ENCODE peak calls at places on chromosomes 12 and 14, in five cellular contexts. Z, I, T, R and U are unnamed samples.

GRCh38 chr14:90426663-90427062 is 29.8 kb downstream of the CALM1 start:
- DNase-seq in Z (no peak), I (no peak), T (no peak), R (peak; percentile 37), U (no peak)

GRCh38 chr12:46354111-46354798 is 18.3 kb downstream of the SLC38A2 start:
- DNase-seq in Z (no peak), I (no peak), T (no peak), R (no peak), U (no peak)

GRCh38 chr14:104885031-104885972 is 20.2 kb downstream of the CEP170B start:
- DNase-seq in Z (no peak), I (no peak), T (peak; percentile 51), R (peak; percentile 19), U (no peak)

GRCh38 chr12:63826002-63826585 is 18.4 kb upstream of the SRGAP1 start:
- DNase-seq in Z (peak; percentile 47), I (peak; percentile 51), T (no peak), R (no peak), U (no peak)

GRCh38 chr14:21384494-21384851 is 654 bp upstream of the SUPT16H start:
- DNase-seq in Z (no peak), I (no peak), T (no peak), R (peak; percentile 33), U (no peak)

GRCh38 chr12:80200414-80200813 is 101.1 kb downstream of the OTOGL start:
- DNase-seq in Z (no peak), I (no peak), T (no peak), R (no peak), U (no peak)

GRCh38 chr12:105493091-105493615 is 162.7 kb downstream of the C12orf75 start:
- DNase-seq in Z (no peak), I (no peak), T (no peak), R (no peak), U (no peak)

GRCh38 chr14:23153891-23154796 is 29.3 kb downstream of the SLC7A8 start:
- DNase-seq in Z (peak; percentile 46), I (no peak), T (peak; percentile 85), R (peak; percentile 95), U (no peak)

GRCh38 chr12:71748081-71748850 is 6.4 kb upstream of the RAB21 start:
- DNase-seq in Z (no peak), I (no peak), T (no peak), R (no peak), U (no peak)

GRCh38 chr14:102920998-102921304 is 1.5 kb upstream of the AMN start:
- DNase-seq in Z (no peak), I (no peak), T (no peak), R (no peak), U (no peak)

GRCh38 chr14:74141703-74142102 is 56.9 kb downstream of the LIN52 start:
- DNase-seq in Z (no peak), I (no peak), T (no peak), R (no peak), U (peak; percentile 83)

GRCh38 chr14:100018054-100018453 is 47.2 kb upstream of the EVL start:
- DNase-seq in Z (no peak), I (no peak), T (no peak), R (no peak), U (no peak)

GRCh38 chr14:65915125-65915524 is 502.6 kb downstream of the FUT8 start:
- DNase-seq in Z (no peak), I (no peak), T (no peak), R (no peak), U (no peak)

GRCh38 chr12:120453977-120454376 is 7.7 kb downstream of the GATC start:
- DNase-seq in Z (peak; percentile 45), I (no peak), T (no peak), R (no peak), U (no peak)

GRCh38 chr12:45732250-45732649 is 2.7 kb downstream of the ARID2 start:
- DNase-seq in Z (no peak), I (no peak), T (no peak), R (no peak), U (no peak)

GRCh38 chr12:52278931-52279682 is 4.7 kb downstream of the KRT86 start:
- DNase-seq in Z (peak; percentile 83), I (no peak), T (peak; percentile 98), R (peak; percentile 66), U (no peak)

GRCh38 chr14:94051115-94051514 is 25.0 kb downstream of the OTUB2 start:
- DNase-seq in Z (peak; percentile 57), I (peak; percentile 64), T (no peak), R (peak; percentile 81), U (peak; percentile 15)

GRCh38 chr12:24505366-24506025 is 443.4 kb downstream of the BCAT1 start:
- DNase-seq in Z (no peak), I (no peak), T (no peak), R (no peak), U (no peak)

GRCh38 chr14:74945852-74946658 is 9.3 kb downstream of the PGF start:
- DNase-seq in Z (peak; percentile 86), I (no peak), T (peak; percentile 86), R (peak; percentile 81), U (no peak)

GRCh38 chr14:20427231-20428009 is 8.5 kb downstream of the KLHL33 start:
- DNase-seq in Z (no peak), I (peak; percentile 35), T (no peak), R (no peak), U (no peak)

GRCh38 chr12:20696181-20696580 is 1.0 kb downstream of the SLCO1C1 start:
- DNase-seq in Z (no peak), I (no peak), T (no peak), R (no peak), U (no peak)

GRCh38 chr14:101939771-101940170 is 24.6 kb upstream of the DYNC1H1 start:
- DNase-seq in Z (no peak), I (no peak), T (peak; percentile 7), R (no peak), U (no peak)

GRCh38 chr12:20132818-20133217 is 235.5 kb upstream of the PDE3A start:
- DNase-seq in Z (peak; percentile 28), I (no peak), T (no peak), R (no peak), U (no peak)

GRCh38 chr14:64364907-64365306 is 23.2 kb upstream of the MTHFD1 start:
- DNase-seq in Z (no peak), I (no peak), T (no peak), R (no peak), U (no peak)

GRCh38 chr14:34137001-34137400 is 186.1 kb upstream of the EGLN3 start:
- DNase-seq in Z (no peak), I (no peak), T (no peak), R (no peak), U (no peak)

GRCh38 chr14:21874946-21875345 is 201.3 kb upstream of the OR4E1 start:
- DNase-seq in Z (no peak), I (no peak), T (no peak), R (no peak), U (no peak)

GRCh38 chr14:102280376-102280962 is 24.5 kb downstream of the MOK start:
- DNase-seq in Z (no peak), I (peak; percentile 94), T (no peak), R (no peak), U (peak; percentile 49)

GRCh38 chr14:71555654-71556559 is 376.3 kb upstream of the RGS6 start:
- DNase-seq in Z (no peak), I (no peak), T (no peak), R (no peak), U (peak; percentile 30)

GRCh38 chr14:29898470-29898869 is 29.2 kb downstream of the PRKD1 start:
- DNase-seq in Z (no peak), I (no peak), T (no peak), R (no peak), U (no peak)

GRCh38 chr12:5088586-5089264 is 45.0 kb downstream of the KCNA5 start:
- DNase-seq in Z (no peak), I (no peak), T (no peak), R (peak; percentile 23), U (no peak)

GRCh38 chr14:76772300-76773187 is 11.3 kb downstream of the VASH1 start:
- DNase-seq in Z (peak; percentile 42), I (no peak), T (no peak), R (peak; percentile 80), U (no peak)

GRCh38 chr14:91575469-91576208 is 65.5 kb upstream of the PPP4R3A start:
- DNase-seq in Z (peak; percentile 52), I (no peak), T (no peak), R (no peak), U (no peak)

GRCh38 chr12:76559277-76560082 is at the start of gene OSBPL8:
- DNase-seq in Z (peak; percentile 97), I (peak; percentile 62), T (peak; percentile 99), R (peak; percentile 96), U (peak; percentile 18)
- TF ChIP-seq CTCF in Z (peak; percentile 23), I (no peak), T (no peak), R (peak; percentile 22), U (no peak)

GRCh38 chr12:3261782-3262359 is 184.7 kb downstream of the TSPAN9 start:
- DNase-seq in Z (no peak), I (no peak), T (no peak), R (no peak), U (no peak)
- TF ChIP-seq CTCF in Z (no peak), I (peak; percentile 11), T (no peak), R (no peak), U (peak; percentile 45)

GRCh38 chr14:61320806-61321384 is 484 bp upstream of the PRKCH start:
- DNase-seq in Z (no peak), I (no peak), T (no peak), R (no peak), U (no peak)

GRCh38 chr14:61322011-61322798 is 826 bp downstream of the PRKCH start:
- DNase-seq in Z (peak; percentile 15), I (no peak), T (peak; percentile 86), R (peak; percentile 22), U (no peak)

GRCh38 chr14:61322799-61323290 is 1.5 kb downstream of the PRKCH start:
- DNase-seq in Z (no peak), I (no peak), T (no peak), R (no peak), U (no peak)

GRCh38 chr14:61319706-61320105 is 1.7 kb upstream of the PRKCH start:
- DNase-seq in Z (no peak), I (no peak), T (no peak), R (no peak), U (no peak)

GRCh38 chr14:61321385-61322010 is at the start of gene PRKCH:
- DNase-seq in Z (peak; percentile 73), I (peak; percentile 11), T (peak; percentile 88), R (peak; percentile 37), U (no peak)
- TF ChIP-seq CTCF in Z (peak; percentile 31), I (peak; percentile 19), T (no peak), R (no peak), U (no peak)

GRCh38 chr12:16449459-16449858 is 102.0 kb downstream of the MGST1 start:
- DNase-seq in Z (no peak), I (no peak), T (no peak), R (no peak), U (no peak)
- TF ChIP-seq CTCF in Z (no peak), I (no peak), T (no peak), R (no peak), U (peak; percentile 7)